ENCODE peak calls at places on chromosomes 12 and 14, in seven cellular contexts. S, Y, B, L, X, T and F are unnamed samples. For H3K4me1, the result is how much of the 10 kb centered on the place peaks cover.

GRCh38 chr14:59123975-59124374 is 64.5 kb upstream of the DAAM1 start:
- DNase-seq in S (peak), Y (no peak), B (no peak), L (no peak), X (no peak), T (no peak), F (no peak)

GRCh38 chr12:19211802-19212201 is 82.3 kb downstream of the PLEKHA5 start:
- DNase-seq in S (no peak), Y (no peak), B (no peak), L (no peak), X (no peak), T (no peak), F (no peak)

GRCh38 chr14:102504302-102504950 is 5.2 kb downstream of the ANKRD9 start:
- DNase-seq in S (no peak), Y (no peak), B (no peak), L (no peak), X (no peak), T (no peak), F (no peak)

GRCh38 chr12:48032597-48032996 is 28.3 kb upstream of the COL2A1 start:
- DNase-seq in S (no peak), Y (no peak), B (no peak), L (no peak), X (no peak), T (no peak), F (no peak)

GRCh38 chr14:23457587-23458445 is 11.7 kb upstream of the NGDN start:
- DNase-seq in S (no peak), Y (peak), B (no peak), L (no peak), X (peak), T (no peak), F (no peak)

GRCh38 chr12:40986031-40986430 is 202.1 kb upstream of the PDZRN4 start:
- DNase-seq in S (no peak), Y (no peak), B (no peak), L (no peak), X (no peak), T (no peak), F (no peak)

GRCh38 chr12:14314801-14315200 is 50.7 kb upstream of the ATF7IP start:
- DNase-seq in S (no peak), Y (no peak), B (no peak), L (no peak), X (no peak), T (no peak), F (no peak)

GRCh38 chr12:55822228-55822627 is 4.4 kb downstream of the ORMDL2 start:
- DNase-seq in S (peak), Y (peak), B (peak), L (peak), X (no peak), T (no peak), F (no peak)

GRCh38 chr12:80707830-80708534 is 548 bp downstream of the MYF6 start:
- DNase-seq in S (no peak), Y (no peak), B (no peak), L (no peak), X (no peak), T (no peak), F (no peak)

GRCh38 chr12:28802706-28803438 is 346.2 kb upstream of the FAR2 start:
- DNase-seq in S (no peak), Y (no peak), B (no peak), L (no peak), X (no peak), T (no peak), F (no peak)

GRCh38 chr12:59660148-59660547 is 64.3 kb downstream of the SLC16A7 start:
- DNase-seq in S (no peak), Y (no peak), B (no peak), L (no peak), X (no peak), T (no peak), F (no peak)

GRCh38 chr12:57106021-57106708 is 5.0 kb downstream of the STAT6 start:
- DNase-seq in S (no peak), Y (peak), B (no peak), L (peak), X (no peak), T (no peak), F (no peak)

GRCh38 chr14:77026930-77027537 is 1.5 kb downstream of the IRF2BPL start:
- DNase-seq in S (no peak), Y (peak), B (peak), L (peak), X (no peak), T (no peak), F (peak)

GRCh38 chr12:63420206-63420644 is 248.1 kb downstream of the DPY19L2 start:
- DNase-seq in S (peak), Y (peak), B (peak), L (peak), X (peak), T (peak), F (peak)

GRCh38 chr12:49983892-49984291 is 11.1 kb downstream of the AQP6 start:
- DNase-seq in S (no peak), Y (no peak), B (no peak), L (no peak), X (no peak), T (no peak), F (no peak)

GRCh38 chr12:10409387-10409786 is at the start of gene KLRC4:
- DNase-seq in S (no peak), Y (no peak), B (no peak), L (no peak), X (no peak), T (peak), F (no peak)

GRCh38 chr14:99741227-99741976 is 51.8 kb upstream of the EML1 start:
- DNase-seq in S (no peak), Y (no peak), B (no peak), L (no peak), X (no peak), T (no peak), F (no peak)

GRCh38 chr14:58536975-58537374 is 100.8 kb upstream of the DACT1 start:
- DNase-seq in S (no peak), Y (no peak), B (no peak), L (no peak), X (no peak), T (no peak), F (no peak)

GRCh38 chr12:3722368-3722767 is 30.5 kb downstream of the CRACR2A start:
- DNase-seq in S (no peak), Y (no peak), B (no peak), L (no peak), X (no peak), T (no peak), F (no peak)

GRCh38 chr12:27032679-27033078 is 10.3 kb downstream of the MED21 start:
- DNase-seq in S (no peak), Y (no peak), B (no peak), L (no peak), X (no peak), T (no peak), F (no peak)

GRCh38 chr12:75526655-75527511 is 15.5 kb upstream of the KRR1 start:
- DNase-seq in S (peak), Y (peak), B (no peak), L (no peak), X (no peak), T (peak), F (no peak)

GRCh38 chr14:81727243-81727642 is 193.6 kb upstream of the SEL1L start:
- DNase-seq in S (no peak), Y (no peak), B (peak), L (peak), X (no peak), T (no peak), F (no peak)

GRCh38 chr12:48853228-48853688 is 1.3 kb upstream of the DDX23 start:
- DNase-seq in S (peak), Y (peak), B (peak), L (peak), X (peak), T (peak), F (peak)

GRCh38 chr12:30415777-30416176 is 279.9 kb downstream of the IPO8 start:
- DNase-seq in S (no peak), Y (no peak), B (no peak), L (no peak), X (no peak), T (no peak), F (no peak)

GRCh38 chr14:77605392-77605978 is 11.0 kb downstream of the SPTLC2 start:
- DNase-seq in S (no peak), Y (no peak), B (no peak), L (no peak), X (no peak), T (no peak), F (no peak)

GRCh38 chr14:44961151-44961729 is 507 bp downstream of the KLHL28 start:
- DNase-seq in S (peak), Y (peak), B (peak), L (peak), X (peak), T (no peak), F (peak)

GRCh38 chr14:104359969-104360442 is 219.6 kb upstream of the C14orf180 start:
- DNase-seq in S (no peak), Y (peak), B (no peak), L (no peak), X (no peak), T (no peak), F (peak)

GRCh38 chr14:50794063-50794645 is 36.8 kb downstream of the NIN start:
- DNase-seq in S (no peak), Y (no peak), B (no peak), L (no peak), X (no peak), T (no peak), F (no peak)
- H3K4me1 ChIP-seq in S (under half), Y (under half), B (under half), L (under half), X (under half), T (under half), F (under half)

DNA sequence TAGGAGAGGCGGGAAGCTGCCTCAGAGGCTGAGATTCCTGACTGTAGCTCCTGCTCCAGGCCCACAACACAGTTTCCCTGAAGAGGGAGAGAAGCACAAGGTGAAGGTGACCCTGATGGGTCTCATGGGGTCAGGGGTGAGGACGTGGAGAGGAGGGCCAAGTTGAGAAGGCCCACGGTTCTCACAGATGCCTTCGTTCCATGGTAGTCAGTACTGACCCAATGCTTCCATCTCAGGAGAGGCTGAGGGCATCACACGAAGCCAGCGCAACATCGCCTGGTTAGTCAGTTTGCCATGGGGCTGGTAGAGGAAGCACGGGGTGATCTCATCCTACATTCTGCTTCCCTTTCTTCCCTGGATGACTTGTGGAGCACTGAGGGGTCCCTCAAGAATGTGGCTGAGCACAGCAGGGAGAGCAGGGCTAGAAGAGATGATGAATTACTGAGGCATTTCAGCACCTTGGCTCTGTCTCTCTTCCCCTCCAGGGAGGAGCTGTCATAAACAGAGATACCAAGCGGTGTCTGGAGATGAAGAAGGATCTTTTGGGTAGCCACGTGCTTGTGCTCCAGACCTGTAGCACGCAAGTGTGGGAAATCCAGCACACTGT is 51.9 kb downstream of the GALNT8 start:
- DNase-seq in S (no peak), Y (no peak), B (no peak), L (no peak), X (no peak), T (no peak), F (no peak)
- TF ChIP-seq POLR2A in S (no peak), Y (no peak), B (no peak), L (no peak), X (no peak), T (no peak), F (no peak)

GRCh38 chr12:104672096-104672445 is 215.3 kb downstream of the CHST11 start:
- DNase-seq in S (no peak), Y (no peak), B (no peak), L (no peak), X (no peak), T (no peak), F (no peak)
- H3K4me1 ChIP-seq in S (half or more), Y (under half), B (half or more), L (half or more), X (under half), T (under half), F (under half)

DNA sequence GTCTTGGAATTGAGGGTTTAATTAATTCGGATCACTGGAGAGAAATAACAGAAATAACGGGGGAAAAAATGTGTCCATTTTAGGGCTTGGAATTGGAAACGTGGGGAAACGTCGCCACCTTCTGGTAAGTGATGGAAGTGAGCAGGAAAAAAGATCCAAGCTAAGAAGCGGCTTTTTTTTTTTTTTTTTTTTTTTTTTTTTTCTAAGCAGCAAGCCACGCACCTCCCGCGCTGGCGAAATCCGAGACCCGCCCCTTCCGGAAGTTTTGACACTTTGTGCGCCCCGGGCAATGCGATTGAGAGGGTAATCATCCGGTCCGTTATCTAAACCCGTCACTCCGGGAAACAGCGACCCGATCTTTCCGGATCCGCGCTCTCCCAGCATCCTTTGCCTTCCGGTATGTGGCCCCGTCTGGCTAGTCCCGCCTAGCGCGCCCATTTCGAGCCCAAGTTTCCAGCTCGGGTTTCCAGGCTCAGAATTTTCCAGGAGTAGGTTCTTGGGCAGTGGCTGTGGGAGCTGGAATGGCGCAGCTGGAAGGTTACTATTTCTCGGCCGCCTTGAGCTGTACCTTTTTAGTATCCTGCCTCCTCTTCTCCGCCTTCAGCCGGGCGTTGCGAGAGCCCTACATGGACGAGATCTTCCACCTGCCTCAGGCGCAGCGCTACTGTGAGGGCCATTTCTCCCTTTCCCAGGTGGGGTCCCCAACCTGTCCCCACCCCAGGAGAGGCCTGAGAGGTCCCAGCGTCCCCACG is at the start of gene ALG10:
- DNase-seq in S (peak), Y (peak), B (peak), L (peak), X (peak), T (peak), F (peak)
- TF ChIP-seq POLR2A in S (peak), Y (peak), B (peak), L (no peak), X (peak), T (no peak), F (peak)

GRCh38 chr12:11823043-11823442 is 173.6 kb downstream of the ETV6 start:
- DNase-seq in S (no peak), Y (no peak), B (no peak), L (no peak), X (no peak), T (no peak), F (no peak)
- H3K4me1 ChIP-seq in S (under half), Y (under half), B (under half), L (under half), X (under half), T (under half), F (under half)

GRCh38 chr12:68364893-68365725 is 32.9 kb upstream of the MDM1 start:
- DNase-seq in S (peak), Y (peak), B (peak), L (peak), X (peak), T (peak), F (peak)
- TF ChIP-seq POLR2A in S (peak), Y (peak), B (peak), L (peak), X (peak), T (peak), F (peak)

GRCh38 chr12:122093098-122093883 is 14.7 kb downstream of the MLXIP start:
- DNase-seq in S (no peak), Y (peak), B (no peak), L (no peak), X (no peak), T (no peak), F (no peak)
- H3K4me1 ChIP-seq in S (half or more), Y (under half), B (half or more), L (half or more), X (half or more), T (under half), F (under half)

DNA sequence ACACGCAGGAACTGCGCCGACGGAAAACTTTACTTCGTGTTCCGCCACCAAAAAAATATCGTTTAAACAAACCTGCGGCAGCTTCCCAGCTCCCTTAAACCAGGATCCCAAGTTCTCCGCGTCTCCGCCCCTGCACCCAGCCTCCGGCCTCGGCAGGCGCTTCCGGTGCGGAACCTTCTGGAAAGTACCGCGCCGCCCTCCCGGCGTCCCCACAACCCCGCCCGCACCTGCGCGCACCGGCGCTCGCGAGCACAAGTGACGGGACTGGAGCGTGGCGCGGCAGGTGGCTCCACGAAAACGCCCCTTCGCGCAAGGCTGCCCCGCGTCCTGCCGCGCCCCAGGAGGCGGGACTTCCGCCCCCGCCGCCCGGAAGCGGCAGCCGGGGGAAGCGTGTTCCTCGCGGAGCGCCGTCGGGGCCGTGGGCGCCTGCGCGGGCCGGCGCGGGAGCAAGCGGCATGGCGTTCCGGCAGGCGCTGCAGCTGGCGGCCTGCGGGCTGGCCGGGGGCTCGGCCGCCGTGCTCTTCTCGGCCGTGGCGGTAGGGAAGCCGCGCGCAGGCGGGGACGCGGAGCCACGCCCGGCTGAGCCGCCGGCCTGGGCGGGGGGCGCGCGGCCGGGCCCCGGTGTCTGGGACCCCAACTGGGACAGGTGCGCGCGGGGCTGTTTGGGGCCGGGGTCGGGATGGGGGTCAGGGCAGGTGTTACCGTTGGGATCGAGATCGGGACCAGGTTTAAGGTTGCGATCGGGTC is at the start of gene PGAM5:
- DNase-seq in S (peak), Y (peak), B (peak), L (peak), X (peak), T (peak), F (peak)
- TF ChIP-seq POLR2A in S (peak), Y (peak), B (peak), L (peak), X (peak), T (no peak), F (peak)